ENCODE peak calls at places on chromosomes 5 and 9, in four cellular contexts. One of them, this sample, is unnamed.

GRCh38 chr5:107808671-107809137 is 138.0 kb upstream of the EFNA5 start:
- DNase-seq in mammary epithelial cell: no peak
- DNase-seq in neural progenitor cell: peak; percentile 94
- DNase-seq in PC-3: no peak
- DNase-seq in this sample: peak; percentile 52

GRCh38 chr5:86526811-86527348 is 90.9 kb upstream of the COX7C start:
- DNase-seq in PC-3: peak; percentile 66
- DNase-seq in neural progenitor cell: no peak
- DNase-seq in mammary epithelial cell: no peak
- DNase-seq in this sample: peak; percentile 68

GRCh38 chr9:6237267-6237666 is 21.7 kb downstream of the IL33 start:
- DNase-seq in PC-3: no peak
- DNase-seq in neural progenitor cell: no peak
- DNase-seq in mammary epithelial cell: peak; percentile 58
- DNase-seq in this sample: no peak

GRCh38 chr5:82176115-82176514 is 102.0 kb downstream of the RPS23 start:
- DNase-seq in PC-3: peak; percentile 34
- DNase-seq in mammary epithelial cell: no peak
- DNase-seq in neural progenitor cell: no peak
- DNase-seq in this sample: no peak

GRCh38 chr5:134397196-134397595 is 14.5 kb downstream of the CDKN2AIPNL start:
- DNase-seq in neural progenitor cell: no peak
- DNase-seq in PC-3: no peak
- DNase-seq in mammary epithelial cell: no peak
- DNase-seq in this sample: no peak

GRCh38 chr5:77637170-77638074 is 1.1 kb downstream of the OTP start:
- DNase-seq in mammary epithelial cell: no peak
- DNase-seq in PC-3: no peak
- DNase-seq in neural progenitor cell: peak; percentile 29
- DNase-seq in this sample: no peak

GRCh38 chr9:101536938-101537337 is 3.3 kb downstream of the RNF20 start:
- DNase-seq in mammary epithelial cell: peak; percentile 20
- DNase-seq in PC-3: peak; percentile 17
- DNase-seq in neural progenitor cell: peak; percentile 65
- DNase-seq in this sample: peak; percentile 55

GRCh38 chr9:115614931-115615401 is 497.0 kb upstream of the TNC start:
- DNase-seq in PC-3: peak; percentile 10
- DNase-seq in mammary epithelial cell: peak; percentile 44
- DNase-seq in neural progenitor cell: no peak
- DNase-seq in this sample: no peak

GRCh38 chr5:118450924-118451332 is 537.4 kb downstream of the DTWD2 start:
- DNase-seq in neural progenitor cell: peak; percentile 62
- DNase-seq in PC-3: no peak
- DNase-seq in mammary epithelial cell: no peak
- DNase-seq in this sample: no peak

GRCh38 chr5:96434201-96434645 is 1.2 kb upstream of the PCSK1 start:
- DNase-seq in neural progenitor cell: peak; percentile 92
- DNase-seq in mammary epithelial cell: peak; percentile 51
- DNase-seq in PC-3: peak; percentile 63
- DNase-seq in this sample: peak; percentile 75

GRCh38 chr9:99253772-99254431 is 31.8 kb downstream of the SEC61B start:
- DNase-seq in PC-3: no peak
- DNase-seq in mammary epithelial cell: peak; percentile 96
- DNase-seq in neural progenitor cell: peak; percentile 38
- DNase-seq in this sample: peak; percentile 72

GRCh38 chr9:115146581-115147021 is 28.6 kb upstream of the TNC start:
- DNase-seq in neural progenitor cell: no peak
- DNase-seq in mammary epithelial cell: peak; percentile 67
- DNase-seq in PC-3: peak; percentile 81
- DNase-seq in this sample: no peak

GRCh38 chr5:2903451-2904395 is 152.2 kb upstream of the IRX2 start:
- DNase-seq in neural progenitor cell: no peak
- DNase-seq in PC-3: no peak
- DNase-seq in mammary epithelial cell: no peak
- DNase-seq in this sample: no peak

GRCh38 chr9:38127271-38127839 is 58.3 kb upstream of the SHB start:
- DNase-seq in neural progenitor cell: no peak
- DNase-seq in PC-3: no peak
- DNase-seq in mammary epithelial cell: no peak
- DNase-seq in this sample: peak; percentile 87

GRCh38 chr9:113568481-113569321 is 105.2 kb downstream of the RGS3 start:
- DNase-seq in mammary epithelial cell: no peak
- DNase-seq in neural progenitor cell: no peak
- DNase-seq in PC-3: no peak
- DNase-seq in this sample: no peak

GRCh38 chr9:37947987-37948386 is 44.1 kb upstream of the SLC25A51 start:
- DNase-seq in PC-3: no peak
- DNase-seq in neural progenitor cell: no peak
- DNase-seq in mammary epithelial cell: peak; percentile 73
- DNase-seq in this sample: no peak

GRCh38 chr5:120624021-120624563 is 160.0 kb downstream of the PRR16 start:
- DNase-seq in PC-3: peak; percentile 28
- DNase-seq in neural progenitor cell: no peak
- DNase-seq in mammary epithelial cell: no peak
- DNase-seq in this sample: no peak

GRCh38 chr5:111226556-111226955 is 2.4 kb downstream of the CAMK4 start:
- DNase-seq in PC-3: no peak
- DNase-seq in neural progenitor cell: no peak
- DNase-seq in mammary epithelial cell: no peak
- DNase-seq in this sample: no peak

GRCh38 chr5:399296-400281 is 43.4 kb upstream of the EXOC3 start:
- DNase-seq in PC-3: no peak
- DNase-seq in mammary epithelial cell: peak; percentile 59
- DNase-seq in neural progenitor cell: peak; percentile 91
- DNase-seq in this sample: no peak

GRCh38 chr5:181058786-181059296 is 18.8 kb downstream of the BTNL9 start:
- DNase-seq in neural progenitor cell: no peak
- DNase-seq in mammary epithelial cell: no peak
- DNase-seq in PC-3: no peak
- DNase-seq in this sample: no peak
- TF ChIP-seq EZH2 in neural progenitor cell: no peak
- TF ChIP-seq EZH2 in mammary epithelial cell: no peak
- TF ChIP-seq EZH2 in PC-3: no peak
- TF ChIP-seq EZH2 in this sample: no peak

GRCh38 chr5:116574682-116575634 is at the start of gene SEMA6A:
- DNase-seq in neural progenitor cell: peak; percentile 97
- DNase-seq in mammary epithelial cell: peak; percentile 95
- DNase-seq in PC-3: peak; percentile 77
- DNase-seq in this sample: no peak
- TF ChIP-seq EZH2 in neural progenitor cell: no peak
- TF ChIP-seq EZH2 in mammary epithelial cell: no peak
- TF ChIP-seq EZH2 in PC-3: no peak
- TF ChIP-seq EZH2 in this sample: no peak

GRCh38 chr9:21967169-21967568 is 27.0 kb downstream of the CDKN2A start:
- DNase-seq in PC-3: no peak
- DNase-seq in neural progenitor cell: peak; percentile 37
- DNase-seq in mammary epithelial cell: no peak
- DNase-seq in this sample: no peak
- TF ChIP-seq EZH2 in PC-3: no peak
- TF ChIP-seq EZH2 in neural progenitor cell: peak; percentile 77
- TF ChIP-seq EZH2 in mammary epithelial cell: no peak
- TF ChIP-seq EZH2 in this sample: no peak

DNA sequence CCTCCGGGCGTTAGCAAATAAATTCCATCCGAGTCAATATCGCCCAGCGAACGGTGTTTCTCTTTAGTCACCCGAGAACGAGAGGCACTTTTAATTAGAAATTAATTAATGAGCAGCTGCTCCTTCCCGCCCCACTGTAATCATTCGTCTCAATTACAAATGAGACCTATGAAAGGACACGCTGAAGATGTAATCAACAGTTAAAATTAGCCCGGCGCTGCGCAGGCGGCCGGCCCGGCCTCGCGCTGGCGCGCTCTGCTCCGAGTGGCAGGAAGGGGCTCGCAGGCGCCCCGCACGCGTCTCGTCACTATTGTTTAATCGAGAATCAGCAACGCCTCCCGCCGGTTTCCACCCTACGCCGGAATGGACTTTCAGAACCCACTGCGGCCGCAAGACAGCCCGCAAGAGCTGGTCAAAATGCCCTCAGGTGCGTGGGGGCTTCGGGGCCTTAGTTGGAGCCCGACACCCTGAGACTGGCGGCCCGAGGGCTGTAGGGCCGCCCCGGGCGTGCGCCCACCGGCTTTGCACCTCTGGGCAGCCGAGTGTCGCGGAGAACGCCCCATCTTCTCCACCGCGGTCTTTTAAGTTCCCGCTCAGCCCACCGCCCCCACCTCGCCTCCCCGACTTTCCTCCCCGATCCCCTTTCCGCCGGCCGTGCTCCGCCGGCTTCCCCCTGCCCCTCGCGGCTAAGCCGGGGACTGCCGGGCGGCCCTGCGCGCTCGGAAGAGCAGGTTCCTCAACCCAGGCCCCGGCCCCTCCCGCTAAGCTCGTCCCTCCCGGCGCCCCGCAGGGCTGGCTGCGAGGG is 597 bp upstream of the IRX4 start:
- DNase-seq in mammary epithelial cell: peak; percentile 57
- DNase-seq in PC-3: peak; percentile 14
- DNase-seq in neural progenitor cell: peak; percentile 80
- DNase-seq in this sample: no peak
- TF ChIP-seq EZH2 in mammary epithelial cell: no peak
- TF ChIP-seq EZH2 in PC-3: peak; percentile 98
- TF ChIP-seq EZH2 in neural progenitor cell: peak; percentile 81
- TF ChIP-seq EZH2 in this sample: no peak